ENCODE peak calls at places on chromosomes 11 and 22, in five cellular contexts. K is fibroblast of mammary gland, H is T47D, C is Calu3, Q is iris pigment epithelial cell. G is an unnamed sample.
A peak's percentile ranks its signal among the peaks of the same experiment; 100 is the strongest.

GRCh38 chr11:117795726-117796455 is 1.1 kb downstream of the DSCAML1 start:
- DNase-seq in C (no peak), K (no peak), H (peak; percentile 58), Q (no peak), G (no peak)

GRCh38 chr11:77127969-77128691 is at the start of gene MYO7A:
- DNase-seq in Q (peak; percentile 45), H (no peak), K (no peak), C (peak; percentile 47), G (no peak)

GRCh38 chr11:1857064-1857463 is 4.2 kb downstream of the LSP1 start:
- DNase-seq in Q (no peak), C (no peak), K (no peak), H (no peak), G (no peak)

GRCh38 chr11:128323381-128323780 is 264.0 kb downstream of the ETS1 start:
- DNase-seq in H (no peak), K (peak; percentile 53), Q (peak; percentile 71), C (no peak), G (no peak)

GRCh38 chr11:304915-305833 is 2.4 kb upstream of the IFITM2 start:
- DNase-seq in Q (peak; percentile 77), K (peak; percentile 81), C (peak; percentile 59), H (peak; percentile 52), G (peak; percentile 50)

GRCh38 chr11:57641011-57641410 is 8.7 kb downstream of the YPEL4 start:
- DNase-seq in Q (no peak), C (peak; percentile 42), K (peak; percentile 39), H (no peak), G (no peak)

GRCh38 chr22:21923163-21923561 is 29.5 kb downstream of the PPM1F start:
- DNase-seq in C (no peak), H (no peak), Q (no peak), K (no peak), G (no peak)

GRCh38 chr11:76318744-76319384 is 62.1 kb downstream of the THAP12 start:
- DNase-seq in Q (peak; percentile 64), K (peak; percentile 62), C (peak; percentile 84), H (peak; percentile 85), G (peak; percentile 16)

GRCh38 chr22:24805790-24806662 is at the start of gene SGSM1:
- DNase-seq in H (peak; percentile 77), K (peak; percentile 17), Q (peak; percentile 61), C (peak; percentile 90), G (peak; percentile 4)

GRCh38 chr11:7672960-7673723 is at the start of gene CYB5R2:
- DNase-seq in C (peak; percentile 77), K (peak; percentile 43), Q (peak; percentile 56), H (peak; percentile 65), G (no peak)

GRCh38 chr11:124798991-124799383 is 1.2 kb downstream of the MSANTD2 start:
- DNase-seq in Q (peak; percentile 50), C (peak; percentile 5), H (peak; percentile 71), K (peak; percentile 76), G (peak; percentile 76)

G was measured in astrocyte.